ENCODE peak calls at places on chromosomes 6 and 20, in six cellular contexts. L is HepG2, Y is GM12878, H is H1, Q is HCT116, Z is K562. X is an unnamed sample.

GRCh38 chr20:32516985-32517873 is 67.9 kb downstream of the NOL4L start:
- DNase-seq in L (no peak), Y (no peak), H (no peak), Q (no peak), Z (no peak), X (no peak)

GRCh38 chr6:69138173-69138572 is 503.1 kb downstream of the ADGRB3 start:
- DNase-seq in L (no peak), Y (no peak), H (no peak), Q (no peak), Z (no peak), X (no peak)

GRCh38 chr6:81098109-81098814 is 654.2 kb downstream of the TENT5A start:
- DNase-seq in L (no peak), Y (no peak), H (no peak), Q (no peak), Z (no peak), X (no peak)

GRCh38 chr6:105077592-105078463 is 102.0 kb downstream of the POPDC3 start:
- DNase-seq in L (peak; percentile 51), Y (no peak), H (no peak), Q (peak; percentile 44), Z (peak; percentile 23), X (peak; percentile 54)

GRCh38 chr20:63441136-63441776 is 31.2 kb downstream of the KCNQ2 start:
- DNase-seq in L (no peak), Y (peak; percentile 61), H (no peak), Q (no peak), Z (no peak), X (no peak)

GRCh38 chr6:26554669-26555504 is 16.7 kb downstream of the HMGN4 start:
- DNase-seq in L (peak; percentile 69), Y (no peak), H (no peak), Q (no peak), Z (no peak), X (no peak)

GRCh38 chr6:11139051-11139960 is 27.8 kb upstream of the ERVFRD-1 start:
- DNase-seq in L (no peak), Y (no peak), H (no peak), Q (no peak), Z (no peak), X (no peak)

GRCh38 chr6:1724616-1725015 is 114.9 kb downstream of the FOXC1 start:
- DNase-seq in L (no peak), Y (no peak), H (no peak), Q (peak; percentile 79), Z (no peak), X (no peak)

GRCh38 chr6:53493635-53494025 is 51.3 kb downstream of the GCLC start:
- DNase-seq in L (no peak), Y (no peak), H (no peak), Q (no peak), Z (no peak), X (no peak)

GRCh38 chr20:20412750-20413149 is 44.8 kb downstream of the INSM1 start:
- DNase-seq in L (no peak), Y (no peak), H (no peak), Q (no peak), Z (no peak), X (no peak)

GRCh38 chr6:7911345-7911725 is 747 bp upstream of the TXNDC5 start:
- DNase-seq in L (no peak), Y (no peak), H (no peak), Q (no peak), Z (no peak), X (peak; percentile 15)

GRCh38 chr20:45209924-45210323 is 3.1 kb downstream of the SEMG1 start:
- DNase-seq in L (no peak), Y (no peak), H (no peak), Q (no peak), Z (no peak), X (no peak)

GRCh38 chr6:69974193-69974592 is 107.8 kb downstream of the COL19A1 start:
- DNase-seq in L (no peak), Y (no peak), H (no peak), Q (no peak), Z (peak; percentile 11), X (no peak)

GRCh38 chr6:7587631-7588100 is 2.3 kb upstream of the SNRNP48 start:
- DNase-seq in L (no peak), Y (no peak), H (no peak), Q (no peak), Z (no peak), X (peak; percentile 14)

GRCh38 chr6:134134654-134135053 is 82.2 kb upstream of the SLC2A12 start:
- DNase-seq in L (no peak), Y (no peak), H (no peak), Q (no peak), Z (no peak), X (no peak)

GRCh38 chr20:43191946-43192847 is 2.5 kb upstream of the PTPRT start:
- DNase-seq in L (peak; percentile 16), Y (no peak), H (peak; percentile 51), Q (no peak), Z (peak; percentile 28), X (peak; percentile 86)

GRCh38 chr6:118306640-118307238 is 241.4 kb upstream of the PLN start:
- DNase-seq in L (no peak), Y (no peak), H (no peak), Q (no peak), Z (no peak), X (no peak)

GRCh38 chr6:22954749-22955385 is 385.5 kb downstream of the HDGFL1 start:
- DNase-seq in L (peak; percentile 4), Y (no peak), H (no peak), Q (no peak), Z (no peak), X (no peak)

GRCh38 chr6:147986891-147987290 is 355.7 kb upstream of the SASH1 start:
- DNase-seq in L (no peak), Y (no peak), H (no peak), Q (no peak), Z (no peak), X (no peak)

GRCh38 chr20:62363920-62364851 is 2.9 kb downstream of the LAMA5 start:
- DNase-seq in L (no peak), Y (no peak), H (no peak), Q (no peak), Z (peak; percentile 50), X (no peak)

GRCh38 chr20:341682-342081 is 5.2 kb upstream of the NRSN2 start:
- DNase-seq in L (peak; percentile 74), Y (no peak), H (no peak), Q (peak; percentile 94), Z (peak; percentile 54), X (no peak)

GRCh38 chr20:3080939-3081388 is 3.6 kb downstream of the AVP start:
- DNase-seq in L (no peak), Y (no peak), H (no peak), Q (no peak), Z (no peak), X (no peak)

GRCh38 chr6:154614101-154614500 is 103.6 kb upstream of the CNKSR3 start:
- DNase-seq in L (no peak), Y (no peak), H (no peak), Q (no peak), Z (no peak), X (no peak)

DNA sequence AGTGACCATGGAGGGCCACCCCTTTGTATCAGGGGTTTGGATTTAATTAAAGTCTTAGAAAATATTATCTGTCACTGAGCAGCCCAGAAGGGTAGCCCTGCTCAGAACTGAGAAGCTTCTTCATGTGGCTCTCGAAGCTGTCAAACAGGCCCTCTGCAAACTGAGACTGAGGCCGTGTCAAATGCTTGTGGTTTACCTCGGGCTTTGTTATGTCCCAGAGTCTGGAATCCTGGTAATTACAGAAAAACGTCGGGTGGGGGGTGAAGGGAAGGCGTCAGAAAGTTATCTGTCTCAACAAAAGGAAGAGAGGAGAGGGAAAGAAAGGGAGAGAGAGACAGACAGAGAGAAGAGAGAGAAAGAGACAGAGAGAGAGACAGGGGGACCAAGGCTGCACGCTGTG is 200.8 kb downstream of the BMP7 start:
- DNase-seq in L (no peak), Y (no peak), H (no peak), Q (no peak), Z (no peak), X (no peak)
- TF ChIP-seq JUND in L (no peak), Y (no peak), H (no peak), Q (no peak), Z (no peak), X (no peak)

GRCh38 chr6:13524801-13525508 is 37.6 kb upstream of the GFOD1 start:
- DNase-seq in L (no peak), Y (no peak), H (no peak), Q (no peak), Z (no peak), X (no peak)
- TF ChIP-seq JUND in L (no peak), Y (no peak), H (no peak), Q (no peak), Z (no peak), X (no peak)

DNA sequence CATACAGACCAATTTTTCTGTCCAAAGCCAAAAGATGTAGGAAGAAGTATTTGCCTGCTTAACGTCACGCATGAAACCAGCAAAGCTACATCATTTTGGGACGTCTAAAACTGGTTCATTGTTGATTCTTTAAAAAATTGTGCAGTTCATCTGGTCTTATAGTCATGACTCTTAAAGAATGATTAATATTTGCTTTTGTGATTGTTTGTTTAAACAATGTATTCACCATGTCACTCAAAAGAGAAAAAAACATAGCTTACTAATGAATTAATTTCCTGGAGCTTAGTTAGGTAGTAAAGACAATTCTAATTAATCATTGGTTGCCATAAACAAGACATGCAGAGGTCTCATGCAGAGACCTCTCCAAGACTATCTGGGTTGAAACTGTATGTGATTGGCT is 157.3 kb downstream of the RPS12 start:
- DNase-seq in L (no peak), Y (no peak), H (no peak), Q (no peak), Z (no peak), X (no peak)
- TF ChIP-seq JUND in L (no peak), Y (no peak), H (no peak), Q (no peak), Z (no peak), X (no peak)

GRCh38 chr6:506508-506907 is 115.0 kb downstream of the IRF4 start:
- DNase-seq in L (no peak), Y (no peak), H (no peak), Q (no peak), Z (no peak), X (no peak)
- TF ChIP-seq JUND in L (no peak), Y (no peak), H (no peak), Q (no peak), Z (no peak), X (no peak)

DNA sequence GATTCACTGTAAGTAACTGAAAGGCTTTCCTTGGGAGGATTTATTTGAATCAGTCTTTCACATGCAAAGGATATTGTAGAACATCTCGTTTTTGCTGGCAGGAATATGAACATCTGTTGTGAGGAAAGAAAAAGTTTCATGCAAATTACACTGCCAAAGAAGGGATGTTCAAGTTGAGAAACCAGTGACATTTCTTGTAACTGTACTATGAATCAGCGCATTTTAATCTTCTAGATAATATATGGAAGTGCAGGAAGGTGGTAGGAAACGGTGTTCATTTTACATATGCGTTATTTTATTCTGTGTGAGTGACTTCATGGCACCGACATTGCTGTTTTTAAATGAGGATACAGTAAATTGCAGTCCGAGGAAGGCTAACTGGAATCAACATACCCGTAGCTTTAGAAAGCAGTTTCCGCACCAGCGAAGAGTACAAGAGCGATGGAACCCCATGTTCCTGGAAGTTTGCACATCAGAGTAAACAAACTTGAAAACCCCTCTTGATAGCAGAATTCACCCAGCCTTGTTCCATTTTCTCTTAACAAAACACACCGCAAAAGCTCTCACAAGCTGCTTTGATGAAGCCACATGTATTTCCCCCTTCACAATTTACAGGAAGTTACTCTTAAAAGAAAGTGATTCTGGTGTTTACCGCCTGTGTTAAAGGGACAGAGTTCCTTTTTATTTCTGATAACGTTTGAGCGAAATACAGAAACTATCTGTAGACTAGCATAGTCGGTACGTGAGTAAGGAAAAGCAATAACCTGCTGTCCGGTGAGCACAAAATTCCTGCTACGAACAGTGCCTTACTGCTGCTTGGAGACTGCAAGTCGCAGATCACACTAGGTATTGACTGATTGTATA is 11.5 kb downstream of the PRDM1 start:
- DNase-seq in L (no peak), Y (peak; percentile 78), H (no peak), Q (no peak), Z (no peak), X (no peak)
- TF ChIP-seq JUND in L (no peak), Y (no peak), H (no peak), Q (no peak), Z (peak; percentile 9), X (no peak)

GRCh38 chr6:157447735-157448134 is 66.7 kb downstream of the ZDHHC14 start:
- DNase-seq in L (no peak), Y (no peak), H (no peak), Q (no peak), Z (no peak), X (no peak)
- TF ChIP-seq JUND in L (no peak), Y (no peak), H (no peak), Q (no peak), Z (no peak), X (no peak)

X was measured in T47D.